ENCODE peak calls at places on chromosomes 4 and X, in six cellular contexts. A, W, N, G, E and Z are unnamed samples.

GRCh38 chrX:2231570-2232192 is 269.1 kb downstream of the DHRSX start:
- DNase-seq in G (no peak), W (no peak), N (no peak), E (no peak), A (no peak), Z (no peak)

GRCh38 chr4:123995939-123996338 is 599.3 kb downstream of the SPRY1 start:
- DNase-seq in E (no peak), A (no peak), G (no peak), W (no peak), N (peak; percentile 93), Z (no peak)

GRCh38 chr4:78018271-78019049 is 38.7 kb upstream of the FRAS1 start:
- DNase-seq in N (no peak), A (no peak), G (no peak), E (no peak), W (no peak), Z (no peak)

GRCh38 chr4:11698033-11698432 is 269.3 kb upstream of the HS3ST1 start:
- DNase-seq in A (no peak), W (peak; percentile 7), N (no peak), E (no peak), G (no peak), Z (no peak)

GRCh38 chrX:55120767-55121358 is 32.0 kb downstream of the PAGE2 start:
- DNase-seq in A (no peak), N (no peak), G (no peak), E (no peak), W (no peak), Z (no peak)

GRCh38 chrX:23515028-23515427 is 152.3 kb upstream of the PRDX4 start:
- DNase-seq in N (no peak), A (no peak), G (no peak), W (no peak), E (no peak), Z (no peak)

GRCh38 chr4:26141916-26142638 is 178.7 kb upstream of the RBPJ start:
- DNase-seq in E (no peak), W (peak; percentile 30), N (peak; percentile 72), G (no peak), A (no peak), Z (no peak)

GRCh38 chr4:73944061-73944875 is 37.6 kb downstream of the PF4 start:
- DNase-seq in N (peak; percentile 14), G (no peak), W (peak; percentile 22), A (no peak), E (peak; percentile 70), Z (no peak)

GRCh38 chr4:165621983-165622382 is 243.2 kb downstream of the CPE start:
- DNase-seq in N (no peak), A (no peak), E (no peak), W (no peak), G (no peak), Z (no peak)

GRCh38 chrX:110145854-110146253 is 142.9 kb downstream of the TMEM164 start:
- DNase-seq in E (no peak), W (peak; percentile 15), A (no peak), N (peak; percentile 46), G (no peak), Z (no peak)